ENCODE peak calls at places on chromosomes 5 and 9, in five cellular contexts. One of them, this sample, is unnamed.

GRCh38 chr9:6645153-6646027 is at the start of gene GLDC:
- DNase-seq in A549: peak
- DNase-seq in HepG2: peak
- DNase-seq in H1: peak
- DNase-seq in K562: no peak
- DNase-seq in this sample: no peak

GRCh38 chr5:561408-561807 is 37.2 kb upstream of the SLC9A3 start:
- DNase-seq in A549: no peak
- DNase-seq in HepG2: no peak
- DNase-seq in H1: no peak
- DNase-seq in K562: no peak
- DNase-seq in this sample: no peak

GRCh38 chr5:1476181-1476966 is 31.1 kb upstream of the SLC6A3 start:
- DNase-seq in A549: no peak
- DNase-seq in HepG2: no peak
- DNase-seq in H1: no peak
- DNase-seq in K562: no peak
- DNase-seq in this sample: no peak

GRCh38 chr5:53337827-53338226 is 142.6 kb upstream of the FST start:
- DNase-seq in A549: no peak
- DNase-seq in HepG2: no peak
- DNase-seq in H1: no peak
- DNase-seq in K562: no peak
- DNase-seq in this sample: peak

GRCh38 chr5:55873234-55873633 is 22.1 kb downstream of the IL31RA start:
- DNase-seq in A549: no peak
- DNase-seq in HepG2: no peak
- DNase-seq in H1: no peak
- DNase-seq in K562: no peak
- DNase-seq in this sample: no peak

GRCh38 chr9:8071445-8071798 is 271.8 kb upstream of the DMAC1 start:
- DNase-seq in A549: no peak
- DNase-seq in HepG2: no peak
- DNase-seq in H1: no peak
- DNase-seq in K562: no peak
- DNase-seq in this sample: no peak

GRCh38 chr5:98631311-98632054 is 142.0 kb upstream of the RGMB start:
- DNase-seq in A549: no peak
- DNase-seq in HepG2: no peak
- DNase-seq in H1: no peak
- DNase-seq in K562: no peak
- DNase-seq in this sample: peak

GRCh38 chr5:37554938-37555337 is 175.8 kb downstream of the WDR70 start:
- DNase-seq in A549: no peak
- DNase-seq in HepG2: peak
- DNase-seq in H1: no peak
- DNase-seq in K562: peak
- DNase-seq in this sample: no peak

GRCh38 chr5:7659420-7659819 is 191.5 kb downstream of the CFAP90 start:
- DNase-seq in A549: no peak
- DNase-seq in HepG2: no peak
- DNase-seq in H1: no peak
- DNase-seq in K562: no peak
- DNase-seq in this sample: no peak

GRCh38 chr5:150448353-150448752 is 1.2 kb downstream of the RPS14 start:
- DNase-seq in A549: no peak
- DNase-seq in HepG2: no peak
- DNase-seq in H1: no peak
- DNase-seq in K562: no peak
- DNase-seq in this sample: no peak

GRCh38 chr9:135240222-135240621 is 152.8 kb downstream of the OLFM1 start:
- DNase-seq in A549: no peak
- DNase-seq in HepG2: no peak
- DNase-seq in H1: no peak
- DNase-seq in K562: no peak
- DNase-seq in this sample: no peak

GRCh38 chr5:1031306-1031959 is 22.8 kb downstream of the NKD2 start:
- DNase-seq in A549: no peak
- DNase-seq in HepG2: no peak
- DNase-seq in H1: no peak
- DNase-seq in K562: no peak
- DNase-seq in this sample: no peak

GRCh38 chr9:649128-650074 is 192.1 kb upstream of the DMRT1 start:
- DNase-seq in A549: no peak
- DNase-seq in HepG2: no peak
- DNase-seq in H1: no peak
- DNase-seq in K562: no peak
- DNase-seq in this sample: no peak

GRCh38 chr5:59685131-59685530 is 208.4 kb downstream of the PDE4D start:
- DNase-seq in A549: no peak
- DNase-seq in HepG2: no peak
- DNase-seq in H1: no peak
- DNase-seq in K562: no peak
- DNase-seq in this sample: no peak

GRCh38 chr5:102902647-102903046 is 147.5 kb downstream of the PAM start:
- DNase-seq in A549: no peak
- DNase-seq in HepG2: no peak
- DNase-seq in H1: no peak
- DNase-seq in K562: no peak
- DNase-seq in this sample: no peak

GRCh38 chr9:130232899-130233586 is 32.5 kb upstream of the HMCN2 start:
- DNase-seq in A549: no peak
- DNase-seq in HepG2: no peak
- DNase-seq in H1: no peak
- DNase-seq in K562: no peak
- DNase-seq in this sample: no peak

GRCh38 chr5:138725153-138725884 is 27.9 kb upstream of the CTNNA1 start:
- DNase-seq in A549: no peak
- DNase-seq in HepG2: peak
- DNase-seq in H1: peak
- DNase-seq in K562: peak
- DNase-seq in this sample: peak

GRCh38 chr9:27151693-27152397 is 42.8 kb downstream of the TEK start:
- DNase-seq in A549: no peak
- DNase-seq in HepG2: no peak
- DNase-seq in H1: no peak
- DNase-seq in K562: no peak
- DNase-seq in this sample: peak

GRCh38 chr5:131357739-131358561 is 94.1 kb downstream of the CDC42SE2 start:
- DNase-seq in A549: no peak
- DNase-seq in HepG2: no peak
- DNase-seq in H1: no peak
- DNase-seq in K562: no peak
- DNase-seq in this sample: no peak

GRCh38 chr5:150295741-150296486 is 6.3 kb upstream of the CAMK2A start:
- DNase-seq in A549: no peak
- DNase-seq in HepG2: no peak
- DNase-seq in H1: no peak
- DNase-seq in K562: no peak
- DNase-seq in this sample: no peak

GRCh38 chr5:110021251-110021650 is 331.5 kb downstream of the MAN2A1 start:
- DNase-seq in A549: no peak
- DNase-seq in HepG2: no peak
- DNase-seq in H1: no peak
- DNase-seq in K562: no peak
- DNase-seq in this sample: no peak

GRCh38 chr5:7872517-7873149 is 3.7 kb downstream of the MTRR start:
- DNase-seq in A549: no peak
- DNase-seq in HepG2: no peak
- DNase-seq in H1: no peak
- DNase-seq in K562: no peak
- DNase-seq in this sample: peak

GRCh38 chr5:102649731-102650130 is 105.4 kb upstream of the PAM start:
- DNase-seq in A549: no peak
- DNase-seq in HepG2: no peak
- DNase-seq in H1: no peak
- DNase-seq in K562: no peak
- DNase-seq in this sample: no peak

GRCh38 chr5:61596265-61596664 is 264.2 kb downstream of the ZSWIM6 start:
- DNase-seq in A549: no peak
- DNase-seq in HepG2: no peak
- DNase-seq in H1: no peak
- DNase-seq in K562: no peak
- DNase-seq in this sample: no peak

GRCh38 chr5:151132959-151133358 is 24.6 kb downstream of the ANXA6 start:
- DNase-seq in A549: no peak
- DNase-seq in HepG2: no peak
- DNase-seq in H1: no peak
- DNase-seq in K562: no peak
- DNase-seq in this sample: no peak

GRCh38 chr9:98791147-98792095 is 4.9 kb downstream of the ANKS6 start:
- DNase-seq in A549: peak
- DNase-seq in HepG2: peak
- DNase-seq in H1: peak
- DNase-seq in K562: peak
- DNase-seq in this sample: peak

GRCh38 chr5:136023935-136024645 is 4.7 kb upstream of the TGFBI start:
- DNase-seq in A549: no peak
- DNase-seq in HepG2: no peak
- DNase-seq in H1: no peak
- DNase-seq in K562: no peak
- DNase-seq in this sample: peak

GRCh38 chr5:147547730-147548129 is 37.9 kb upstream of the DPYSL3 start:
- DNase-seq in A549: no peak
- DNase-seq in HepG2: no peak
- DNase-seq in H1: no peak
- DNase-seq in K562: no peak
- DNase-seq in this sample: peak

DNA sequence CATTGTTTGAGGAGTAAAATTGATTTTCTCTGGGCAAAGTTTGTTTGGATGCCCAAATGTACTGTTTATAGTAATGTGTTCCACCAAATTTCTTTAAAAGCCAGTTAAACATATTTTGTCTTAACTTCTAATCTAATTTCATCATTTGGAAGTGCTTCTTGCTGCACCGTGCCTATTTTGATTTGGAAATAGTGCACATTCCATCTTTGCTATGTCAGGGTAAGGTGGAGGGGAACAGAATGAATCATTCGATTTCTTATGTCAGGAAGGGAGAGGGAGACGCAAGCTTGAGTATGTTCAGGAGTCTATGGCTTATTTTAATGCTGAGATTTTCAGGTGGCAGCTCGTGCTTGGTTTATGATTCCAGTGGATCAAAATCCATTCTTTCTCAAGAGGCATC is 1384.1 kb upstream of the WWC1 start:
- DNase-seq in A549: no peak
- DNase-seq in HepG2: no peak
- DNase-seq in H1: no peak
- DNase-seq in K562: no peak
- DNase-seq in this sample: no peak
- TF ChIP-seq MAFK in A549: no peak
- TF ChIP-seq MAFK in HepG2: no peak
- TF ChIP-seq MAFK in H1: no peak
- TF ChIP-seq MAFK in K562: no peak
- TF ChIP-seq MAFK in this sample: no peak

DNA sequence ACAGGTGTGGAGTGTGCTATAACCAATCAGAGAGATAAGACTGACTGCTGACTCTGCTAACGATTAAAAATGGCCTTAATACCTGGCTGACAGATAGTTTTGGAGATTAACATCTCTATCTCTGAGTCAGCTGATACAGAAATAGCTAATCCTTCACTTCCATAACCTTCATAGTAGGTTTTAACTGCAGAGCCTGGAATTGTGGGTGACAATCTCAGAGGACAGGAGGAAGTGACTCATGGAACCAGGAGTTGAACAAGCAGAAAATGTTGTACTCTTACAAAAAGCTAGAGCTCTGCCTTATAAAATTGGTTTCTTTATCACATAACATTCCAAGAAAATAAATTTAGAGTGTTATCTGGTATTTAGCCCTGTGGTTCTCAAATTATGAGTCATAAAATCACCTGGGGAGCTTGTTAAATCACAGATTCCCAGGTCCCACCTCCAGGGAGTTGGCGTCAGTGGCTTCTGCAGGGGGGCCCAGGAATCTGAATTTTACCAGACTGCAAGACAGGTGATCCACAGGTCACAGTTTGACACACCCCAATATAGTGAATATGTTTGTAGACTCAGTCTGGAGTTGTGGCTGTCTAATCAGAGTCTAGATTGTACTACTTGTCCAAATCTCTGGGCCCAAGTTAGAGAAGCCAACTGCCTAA is 44.4 kb upstream of the AFAP1L1 start:
- DNase-seq in A549: no peak
- DNase-seq in HepG2: peak
- DNase-seq in H1: no peak
- DNase-seq in K562: no peak
- DNase-seq in this sample: peak
- TF ChIP-seq MAFK in A549: no peak
- TF ChIP-seq MAFK in HepG2: no peak
- TF ChIP-seq MAFK in H1: no peak
- TF ChIP-seq MAFK in K562: no peak
- TF ChIP-seq MAFK in this sample: peak

GRCh38 chr9:137318565-137318964 is 16.5 kb upstream of the NRARP start:
- DNase-seq in A549: no peak
- DNase-seq in HepG2: no peak
- DNase-seq in H1: no peak
- DNase-seq in K562: no peak
- DNase-seq in this sample: no peak
- TF ChIP-seq MAFK in A549: no peak
- TF ChIP-seq MAFK in HepG2: no peak
- TF ChIP-seq MAFK in H1: no peak
- TF ChIP-seq MAFK in K562: no peak
- TF ChIP-seq MAFK in this sample: no peak

DNA sequence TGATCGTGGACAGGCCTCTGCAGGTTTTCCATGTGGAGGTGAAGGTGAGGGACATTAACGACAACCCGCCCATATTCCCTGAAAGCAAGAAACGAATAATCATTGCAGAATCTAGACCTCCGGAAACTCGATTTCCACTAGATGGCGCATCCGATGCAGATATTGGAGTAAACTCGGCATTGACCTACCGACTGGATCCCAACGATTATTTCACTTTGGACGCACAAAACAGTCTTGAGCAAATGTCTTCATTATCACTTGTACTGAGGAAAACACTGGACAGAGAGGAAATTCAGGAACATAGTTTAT is 621 bp downstream of the PCDHA13 start:
- DNase-seq in A549: peak
- DNase-seq in HepG2: no peak
- DNase-seq in H1: no peak
- DNase-seq in K562: no peak
- DNase-seq in this sample: no peak
- TF ChIP-seq MAFK in A549: no peak
- TF ChIP-seq MAFK in HepG2: no peak
- TF ChIP-seq MAFK in H1: no peak
- TF ChIP-seq MAFK in K562: no peak
- TF ChIP-seq MAFK in this sample: no peak

GRCh38 chr5:14008819-14009311 is 64.4 kb upstream of the DNAH5 start:
- DNase-seq in A549: no peak
- DNase-seq in HepG2: peak
- DNase-seq in H1: no peak
- DNase-seq in K562: no peak
- DNase-seq in this sample: peak
- TF ChIP-seq MAFK in A549: no peak
- TF ChIP-seq MAFK in HepG2: no peak
- TF ChIP-seq MAFK in H1: no peak
- TF ChIP-seq MAFK in K562: no peak
- TF ChIP-seq MAFK in this sample: no peak

GRCh38 chr5:14467251-14467650 is 114.3 kb upstream of the OTULINL start:
- DNase-seq in A549: no peak
- DNase-seq in HepG2: no peak
- DNase-seq in H1: no peak
- DNase-seq in K562: no peak
- DNase-seq in this sample: no peak
- TF ChIP-seq MAFK in A549: no peak
- TF ChIP-seq MAFK in HepG2: no peak
- TF ChIP-seq MAFK in H1: no peak
- TF ChIP-seq MAFK in K562: no peak
- TF ChIP-seq MAFK in this sample: no peak